ENCODE peak calls at places on chromosomes 3 and 15, in ten cellular contexts. A, P, D, C, O, I, X, M, H and L are unnamed samples.

GRCh38 chr15:72155635-72156616 is 37.7 kb downstream of the SENP8 start:
- DNase-seq in X (peak; percentile 85), H (peak; percentile 87), P (peak; percentile 81), I (peak; percentile 94), A (peak; percentile 90), M (peak; percentile 86), O (peak; percentile 87), D (peak; percentile 94), C (peak; percentile 95), L (peak; percentile 74)

GRCh38 chr3:55162031-55162784 is 234.3 kb upstream of the LRTM1 start:
- DNase-seq in O (no peak), M (no peak), P (peak; percentile 68), C (no peak), A (no peak), I (no peak), X (no peak), D (no peak), H (no peak), L (no peak)

GRCh38 chr3:66482005-66482404 is 18.8 kb downstream of the LRIG1 start:
- DNase-seq in I (no peak), H (no peak), M (no peak), O (no peak), A (no peak), C (no peak), X (no peak), D (no peak), P (no peak), L (no peak)

GRCh38 chr3:194269610-194270145 is 81.5 kb downstream of the CPN2 start:
- DNase-seq in I (peak; percentile 86), X (peak; percentile 98), P (peak; percentile 78), A (peak; percentile 94), O (peak; percentile 88), C (peak; percentile 73), D (peak; percentile 91), M (peak; percentile 79), H (peak; percentile 66), L (no peak)

GRCh38 chr3:19543212-19543841 is 390.7 kb downstream of the EFHB start:
- DNase-seq in C (no peak), I (peak; percentile 76), O (no peak), A (no peak), M (no peak), D (peak; percentile 27), X (no peak), H (peak; percentile 51), P (no peak), L (peak; percentile 32)

GRCh38 chr3:109927161-109927560 is 589.8 kb upstream of the DPPA4 start:
- DNase-seq in X (no peak), I (no peak), H (no peak), M (no peak), D (no peak), O (no peak), C (no peak), A (no peak), P (peak; percentile 94), L (peak; percentile 98)

GRCh38 chr3:124787490-124788195 is 57.4 kb downstream of the UMPS start:
- DNase-seq in D (peak; percentile 61), X (no peak), M (no peak), H (no peak), I (no peak), P (peak; percentile 39), O (no peak), C (no peak), A (no peak), L (no peak)

GRCh38 chr3:56931816-56932215 is 128.6 kb upstream of the SPATA12 start:
- DNase-seq in H (no peak), M (no peak), P (no peak), D (no peak), X (no peak), C (no peak), O (no peak), A (no peak), I (no peak), L (no peak)

GRCh38 chr3:124084398-124084881 is 92.5 kb upstream of the ROPN1 start:
- DNase-seq in O (no peak), H (no peak), C (no peak), X (no peak), M (no peak), P (peak; percentile 33), D (no peak), A (no peak), I (no peak), L (no peak)

GRCh38 chr15:25416693-25417092 is 22.1 kb downstream of the UBE3A start:
- DNase-seq in M (no peak), O (no peak), A (no peak), C (no peak), H (peak; percentile 34), X (no peak), D (no peak), I (no peak), P (no peak), L (peak; percentile 48)

GRCh38 chr3:4772171-4772804 is 206.9 kb upstream of the BHLHE40 start:
- DNase-seq in C (peak; percentile 85), O (no peak), I (no peak), X (peak; percentile 86), P (peak; percentile 71), H (no peak), D (peak; percentile 82), M (peak; percentile 94), A (peak; percentile 93), L (no peak)

GRCh38 chr15:93034512-93034911 is 54.5 kb downstream of the RGMA start:
- DNase-seq in X (peak; percentile 23), P (no peak), C (no peak), D (peak; percentile 12), M (peak; percentile 9), H (no peak), O (no peak), I (no peak), A (no peak), L (no peak)

GRCh38 chr3:54537506-54537905 is 390.4 kb downstream of the LRTM1 start:
- DNase-seq in P (no peak), C (no peak), X (no peak), A (no peak), O (no peak), M (no peak), D (no peak), I (no peak), H (no peak), L (no peak)

GRCh38 chr3:42052867-42053351 is 38.2 kb upstream of the TRAK1 start:
- DNase-seq in O (no peak), H (peak; percentile 34), P (peak; percentile 60), X (no peak), C (no peak), A (no peak), D (no peak), I (no peak), M (no peak), L (no peak)
- H3K4me3 ChIP-seq in O (no peak overlapping the region), H (peak overlapping the region; percentile 19), P (no peak overlapping the region), X (no peak overlapping the region), C (no peak overlapping the region), A (no peak overlapping the region), D (no peak overlapping the region), I (no peak overlapping the region), M (no peak overlapping the region), L (no peak overlapping the region)

DNA sequence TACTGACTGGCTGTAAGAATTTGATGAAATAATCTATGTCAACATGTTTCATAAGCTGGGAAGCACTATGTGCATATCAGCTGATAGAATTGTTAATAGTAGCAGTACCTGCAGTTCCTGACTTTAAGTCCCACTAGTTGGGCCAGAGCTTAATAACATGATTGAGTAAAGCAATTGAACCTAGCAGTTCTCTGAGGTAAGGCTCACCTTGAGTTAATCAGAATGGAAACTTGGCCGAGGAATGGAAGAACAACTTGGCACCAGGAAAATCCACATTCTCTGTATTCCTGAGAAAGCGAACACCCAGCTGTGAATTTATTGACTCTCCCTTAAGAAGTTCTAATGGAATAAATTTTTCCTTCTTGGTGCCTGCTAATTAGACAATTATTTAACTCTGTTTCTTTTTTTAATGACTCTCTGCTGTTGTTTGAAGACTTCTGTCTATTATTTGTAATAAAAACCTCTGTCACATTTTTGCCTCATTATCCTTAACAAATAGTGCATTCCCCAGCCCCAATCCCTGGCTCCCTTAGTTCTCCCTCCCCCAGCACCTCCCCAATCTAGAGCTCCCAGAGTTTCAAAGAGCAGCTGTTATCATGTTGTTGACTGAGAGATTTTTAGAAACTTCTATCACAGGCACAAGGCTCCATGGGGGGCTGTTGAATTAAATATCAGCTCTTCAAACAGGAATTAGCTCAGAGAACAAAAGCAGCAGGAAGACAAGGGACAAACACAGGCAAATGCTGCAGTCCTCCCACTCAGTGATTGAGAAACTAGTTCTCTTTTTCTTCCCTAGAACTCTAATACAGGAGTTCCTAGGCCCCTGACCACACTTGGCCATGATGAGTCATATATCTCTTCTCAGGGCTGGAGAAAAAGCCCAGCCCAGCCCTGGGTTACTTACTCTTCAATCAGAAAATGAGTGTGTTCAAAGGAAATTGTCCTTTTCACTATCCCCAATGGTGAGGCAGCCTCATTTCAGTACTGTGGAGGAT is 262.3 kb downstream of the IGSF11 start:
- DNase-seq in M (no peak), P (peak; percentile 3), C (no peak), D (no peak), A (no peak), X (no peak), I (peak; percentile 47), H (peak; percentile 67), O (no peak), L (peak; percentile 11)
- H3K27me3 ChIP-seq in M (no peaks in the 10 kb centered on the region), P (no peaks in the 10 kb centered on the region), C (no peaks in the 10 kb centered on the region), D (no peaks in the 10 kb centered on the region), A (no peaks in the 10 kb centered on the region), X (no peaks in the 10 kb centered on the region), I (no peaks in the 10 kb centered on the region), H (no peaks in the 10 kb centered on the region), O (no peaks in the 10 kb centered on the region), L (no peaks in the 10 kb centered on the region)

GRCh38 chr15:78880828-78881227 is 8.1 kb downstream of the MORF4L1 start:
- DNase-seq in I (no peak), O (no peak), H (no peak), P (peak; percentile 34), C (no peak), A (no peak), M (no peak), D (no peak), X (no peak), L (no peak)
- TF ChIP-seq CTCF in I (no peak), O (no peak), H (no peak), P (no peak), C (no peak), A (no peak), M (no peak), D (no peak), X (no peak), L (no peak)

DNA sequence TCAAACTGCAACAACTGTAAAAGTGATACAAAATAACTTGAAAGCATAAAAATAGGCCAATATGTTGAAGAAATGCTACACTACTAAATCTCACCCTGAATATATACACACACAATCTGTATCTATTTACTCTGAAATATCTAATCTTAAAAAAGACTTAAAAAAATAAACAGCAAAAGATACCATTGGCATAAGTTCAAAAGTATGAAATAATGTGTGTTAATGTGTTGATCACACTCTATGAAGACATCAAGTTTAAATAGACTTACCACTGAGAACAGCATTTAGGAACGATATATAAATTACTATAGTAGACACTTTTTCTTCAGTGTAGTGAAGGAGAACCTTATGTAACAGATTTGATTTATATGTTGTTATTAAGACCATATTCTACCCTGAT is 14.1 kb upstream of the SATB1 start:
- DNase-seq in O (no peak), P (no peak), X (no peak), A (no peak), H (no peak), M (no peak), I (no peak), D (no peak), C (no peak), L (no peak)
- H3K4me3 ChIP-seq in O (no peak overlapping the region), P (no peak overlapping the region), X (no peak overlapping the region), A (no peak overlapping the region), H (no peak overlapping the region), M (no peak overlapping the region), I (no peak overlapping the region), D (no peak overlapping the region), C (no peak overlapping the region), L (no peak overlapping the region)